ENCODE peak calls at places on chromosome 12, in five cellular contexts. W is sigmoid colon, J is ascending aorta, S is fibroblast of the aortic adventitia, R is AG10803. X is an unnamed sample.

GRCh38 chr12:51845451-51845850 is 3.1 kb downstream of the FIGNL2 start:
- DNase-seq in J (no peak), S (no peak), W (no peak), R (no peak), X (no peak)

GRCh38 chr12:95385646-95386045 is 88.3 kb upstream of the METAP2 start:
- DNase-seq in J (no peak), S (peak), R (peak), W (no peak), X (peak)

GRCh38 chr12:29744365-29744764 is 39.4 kb downstream of the TMTC1 start:
- DNase-seq in R (no peak), S (peak), W (no peak), J (no peak), X (peak)

GRCh38 chr12:6039894-6040601 is 84.4 kb downstream of the VWF start:
- DNase-seq in R (peak), S (peak), W (peak), J (no peak), X (peak)

GRCh38 chr12:57190037-57190436 is 26.6 kb upstream of the NXPH4 start:
- DNase-seq in J (no peak), W (no peak), S (peak), R (peak), X (peak)

GRCh38 chr12:80268924-80269749 is 169.8 kb downstream of the OTOGL start:
- DNase-seq in S (peak), J (no peak), W (no peak), R (peak), X (peak)

GRCh38 chr12:122471324-122472226 is 29.2 kb downstream of the ZCCHC8 start:
- DNase-seq in S (peak), J (no peak), R (peak), W (no peak), X (peak)

GRCh38 chr12:55815473-55815872 is 2.1 kb downstream of the SARNP start:
- DNase-seq in S (no peak), R (no peak), J (no peak), W (no peak), X (no peak)

GRCh38 chr12:27821259-27821973 is 41.4 kb upstream of the MANSC4 start:
- DNase-seq in J (no peak), W (no peak), S (peak), R (peak), X (peak)

GRCh38 chr12:95731519-95731958 is 59.0 kb downstream of the NTN4 start:
- DNase-seq in S (no peak), J (no peak), W (no peak), R (no peak), X (no peak)

GRCh38 chr12:103586132-103586531 is 941 bp upstream of the STAB2 start:
- DNase-seq in W (no peak), R (no peak), J (no peak), S (peak), X (no peak)

GRCh38 chr12:113591480-113591971 is 119.9 kb upstream of the LHX5 start:
- DNase-seq in R (no peak), S (no peak), W (no peak), J (no peak), X (no peak)

GRCh38 chr12:108668532-108668931 is 34.8 kb upstream of the SELPLG start:
- DNase-seq in W (no peak), S (peak), R (peak), J (no peak), X (peak)

GRCh38 chr12:113145720-113146551 is 3.6 kb upstream of the CFAP73 start:
- DNase-seq in R (peak), J (no peak), W (no peak), S (peak), X (peak)

GRCh38 chr12:104846056-104846762 is 111.9 kb downstream of the SLC41A2 start:
- DNase-seq in S (peak), J (no peak), R (peak), W (no peak), X (peak)

GRCh38 chr12:11688831-11689230 is 39.4 kb downstream of the ETV6 start:
- DNase-seq in W (no peak), R (peak), S (peak), J (no peak), X (peak)

GRCh38 chr12:8057839-8058238 is 8.3 kb downstream of the C3AR1 start:
- DNase-seq in W (no peak), J (no peak), S (peak), R (peak), X (peak)

GRCh38 chr12:124755801-124756148 is 107.9 kb downstream of the SCARB1 start:
- DNase-seq in J (no peak), W (no peak), R (no peak), S (no peak), X (no peak)

GRCh38 chr12:124753993-124754392 is 109.7 kb downstream of the SCARB1 start:
- DNase-seq in J (no peak), S (no peak), W (no peak), R (no peak), X (no peak)

GRCh38 chr12:124756151-124756550 is 107.5 kb downstream of the SCARB1 start:
- DNase-seq in S (no peak), W (no peak), J (no peak), R (no peak), X (no peak)

GRCh38 chr12:124754491-124754890 is 109.2 kb downstream of the SCARB1 start:
- DNase-seq in J (no peak), R (no peak), S (no peak), W (no peak), X (no peak)

GRCh38 chr12:124754949-124755800 is 108.5 kb downstream of the SCARB1 start:
- DNase-seq in W (peak), R (peak), J (peak), S (peak), X (peak)
- H3K4me3 ChIP-seq in W (no peak), R (no peak), J (no peak), S (no peak), X (no peak)

GRCh38 chr12:127558363-127558762 is 708.6 kb upstream of the TMEM132C start:
- DNase-seq in W (no peak), R (no peak), J (no peak), S (no peak), X (no peak)

GRCh38 chr12:127556487-127556886 is 710.5 kb upstream of the TMEM132C start:
- DNase-seq in S (no peak), J (no peak), R (no peak), W (no peak), X (no peak)

GRCh38 chr12:127562781-127563180 is 704.2 kb upstream of the TMEM132C start:
- DNase-seq in R (no peak), W (no peak), S (no peak), J (no peak), X (no peak)

GRCh38 chr12:127560041-127560478 is 706.9 kb upstream of the TMEM132C start:
- DNase-seq in S (no peak), R (no peak), J (no peak), W (no peak), X (no peak)

GRCh38 chr12:127559349-127560040 is 707.5 kb upstream of the TMEM132C start:
- DNase-seq in W (no peak), J (no peak), R (peak), S (peak), X (peak)
- TF ChIP-seq CTCF in W (no peak), J (no peak), R (peak), S (peak), X (peak)

DNA sequence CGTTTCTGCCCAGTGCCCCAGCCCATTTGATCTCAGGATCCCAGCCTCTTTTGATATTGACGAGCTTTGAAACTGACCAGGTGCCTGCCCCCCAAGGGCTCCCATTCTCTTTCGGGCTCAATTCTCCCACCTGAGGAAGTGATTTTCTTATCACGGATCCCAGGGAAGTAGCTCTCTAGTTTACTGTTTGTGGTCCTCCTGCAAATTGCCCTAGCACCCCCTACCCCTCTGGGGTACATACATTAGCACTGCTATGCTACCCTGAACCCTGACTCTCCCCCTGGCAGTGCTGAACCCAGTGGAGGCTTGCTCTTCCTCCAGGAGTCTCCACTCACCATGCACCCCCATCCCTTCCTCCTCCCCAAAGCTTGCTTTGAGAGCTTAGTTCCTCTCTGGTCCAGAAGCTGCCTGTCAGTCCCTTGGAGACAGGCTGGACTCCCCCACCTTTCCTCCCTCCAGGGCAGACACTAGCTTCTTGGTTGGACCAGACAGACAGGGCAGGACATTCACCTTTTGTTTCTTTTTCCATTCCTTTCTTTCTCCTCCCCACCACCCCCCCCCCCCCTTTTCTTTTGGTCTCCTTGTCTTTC is 4.4 kb upstream of the TBX3 start:
- DNase-seq in W (no peak), J (no peak), S (no peak), R (no peak), X (no peak)
- H3K4me3 ChIP-seq in W (no peak), J (no peak), S (no peak), R (no peak), X (no peak)

DNA sequence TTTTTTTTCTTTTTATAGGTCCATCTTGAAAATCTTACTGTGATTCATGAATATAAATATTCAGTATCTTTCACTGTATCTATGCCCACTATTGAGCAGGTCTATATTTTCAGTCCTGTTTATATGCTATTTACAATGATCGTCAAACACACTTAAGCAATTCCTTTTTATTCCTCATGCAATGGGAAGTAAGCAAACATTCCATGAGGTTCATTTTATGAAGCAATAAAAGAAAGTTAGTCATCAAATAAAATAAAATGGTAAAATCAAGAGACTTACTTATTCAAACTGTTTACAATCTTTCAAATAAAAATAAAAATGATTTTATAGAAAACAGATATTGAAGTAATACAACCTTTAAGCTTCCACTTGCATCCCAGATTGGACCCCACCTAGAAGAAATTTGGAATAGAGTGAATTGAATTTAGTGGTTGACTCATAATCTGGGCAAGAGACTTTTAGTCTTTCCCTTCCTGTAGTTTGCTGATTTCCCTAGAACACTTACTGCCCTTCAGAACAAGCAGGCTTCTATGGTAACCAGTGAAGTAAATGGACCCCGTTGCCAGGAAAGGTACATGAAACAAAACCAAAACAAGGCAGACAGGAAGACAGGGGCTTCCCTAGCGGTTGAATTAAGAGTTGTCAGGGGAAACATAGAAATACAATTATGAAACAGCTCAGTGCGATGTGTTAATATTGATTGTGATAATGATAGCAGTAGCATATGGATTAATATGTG is 241.0 kb upstream of the ATP2B1 start:
- DNase-seq in J (no peak), W (no peak), R (peak), S (peak), X (peak)
- TF ChIP-seq CTCF in J (no peak), W (no peak), R (peak), S (no peak), X (peak)

GRCh38 chr12:120199025-120199424 is 1.9 kb downstream of the RPLP0 start:
- DNase-seq in W (no peak), J (no peak), R (no peak), S (no peak), X (no peak)
- H3K4me3 ChIP-seq in W (peak), J (peak), R (peak), S (peak), X (peak)

GRCh38 chr12:130401703-130402102 is 64.0 kb downstream of the PIWIL1 start:
- DNase-seq in S (no peak), R (no peak), J (no peak), W (no peak), X (no peak)
- TF ChIP-seq CTCF in S (no peak), R (no peak), J (no peak), W (no peak), X (no peak)

GRCh38 chr12:26723379-26724308 is 109.3 kb downstream of the ITPR2 start:
- DNase-seq in S (peak), R (peak), W (no peak), J (no peak), X (no peak)

GRCh38 chr12:26726956-26727355 is 106.0 kb downstream of the ITPR2 start:
- DNase-seq in R (no peak), J (no peak), W (no peak), S (no peak), X (no peak)

GRCh38 chr12:26725517-26725916 is 107.5 kb downstream of the ITPR2 start:
- DNase-seq in W (no peak), R (no peak), J (no peak), S (no peak), X (no peak)

GRCh38 chr12:26721800-26722199 is 111.2 kb downstream of the ITPR2 start:
- DNase-seq in R (no peak), W (no peak), S (no peak), J (no peak), X (no peak)

DNA sequence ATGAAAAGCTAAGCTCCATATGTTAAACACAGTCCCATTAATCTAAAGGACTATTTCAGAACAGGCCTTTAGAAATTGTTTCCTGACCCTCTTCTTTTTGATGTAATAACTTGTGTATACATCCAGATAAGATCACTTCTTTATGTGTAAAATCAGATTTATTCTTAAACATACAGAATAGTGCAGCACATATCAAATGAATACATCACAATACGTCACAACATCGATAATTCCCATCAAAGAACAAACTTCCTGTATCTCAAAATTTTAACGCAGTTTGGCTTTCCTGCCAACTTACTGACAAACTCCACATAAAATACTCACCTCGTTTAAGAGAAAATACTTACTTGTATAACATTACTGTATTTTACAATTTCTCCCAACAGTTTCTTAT is 108.7 kb downstream of the ITPR2 start:
- DNase-seq in S (no peak), R (no peak), J (no peak), W (no peak), X (no peak)
- H3K4me3 ChIP-seq in S (peak), R (no peak), J (no peak), W (no peak), X (no peak)

GRCh38 chr12:92108651-92109050 is 37.0 kb downstream of the BTG1 start:
- DNase-seq in W (peak), J (no peak), S (peak), R (peak), X (peak)
- TF ChIP-seq CTCF in W (no peak), J (no peak), S (no peak), R (peak), X (no peak)